ENCODE peak calls at places on chromosomes 12 and 14, in ten cellular contexts. Y is WTC11; K is heart left ventricle; G is HFFc6; V is fibroblast of mammary gland; T is BE2C; I is esophagus squamous epithelium; D is adrenal gland; R is uterus; W is CD4-positive, alpha-beta T cell. F is an unnamed sample.

GRCh38 chr12:104792570-104792969 is 165.5 kb downstream of the SLC41A2 start:
- DNase-seq in G (peak; percentile 86), T (no peak), K (no peak), D (peak; percentile 65), Y (no peak), W (no peak), R (peak; percentile 55), I (no peak), V (peak; percentile 96), F (no peak)

GRCh38 chr14:75134644-75135043 is 7.8 kb upstream of the NEK9 start:
- DNase-seq in V (no peak), D (no peak), I (no peak), K (no peak), T (no peak), Y (no peak), R (no peak), W (no peak), G (no peak), F (no peak)

GRCh38 chr12:72574138-72574537 is 302.0 kb downstream of the TRHDE start:
- DNase-seq in G (no peak), Y (no peak), V (no peak), K (no peak), W (no peak), D (no peak), T (no peak), R (no peak), I (no peak), F (no peak)

GRCh38 chr14:100606687-100607610 is 19.7 kb upstream of the BEGAIN start:
- DNase-seq in G (no peak), R (no peak), V (no peak), Y (no peak), D (no peak), T (no peak), W (peak; percentile 19), I (no peak), K (no peak), F (no peak)

GRCh38 chr12:89183985-89184435 is 168.3 kb downstream of the DUSP6 start:
- DNase-seq in R (peak; percentile 31), W (no peak), V (peak; percentile 97), D (no peak), G (no peak), I (no peak), K (no peak), Y (no peak), T (no peak), F (no peak)

GRCh38 chr12:47111392-47111778 is 31.6 kb upstream of the AMIGO2 start:
- DNase-seq in I (no peak), K (no peak), G (no peak), R (no peak), W (no peak), D (no peak), V (no peak), T (no peak), Y (no peak), F (peak; percentile 69)

GRCh38 chr12:46516933-46517578 is 144.5 kb upstream of the SLC38A2 start:
- DNase-seq in V (no peak), K (no peak), I (no peak), G (no peak), T (no peak), R (no peak), Y (no peak), D (no peak), W (no peak), F (peak; percentile 58)

GRCh38 chr12:126204326-126204725 is 1139.1 kb downstream of the AACS start:
- DNase-seq in G (no peak), W (no peak), D (no peak), V (no peak), T (no peak), I (no peak), Y (no peak), K (no peak), R (no peak), F (no peak)

GRCh38 chr14:41606249-41607118 is at the start of gene LRFN5:
- DNase-seq in W (no peak), Y (peak; percentile 68), R (peak; percentile 26), K (peak; percentile 69), D (peak; percentile 52), I (no peak), V (peak; percentile 69), G (no peak), T (peak; percentile 5), F (no peak)

GRCh38 chr12:3097186-3097804 is 20.1 kb downstream of the TSPAN9 start:
- DNase-seq in T (peak; percentile 91), K (peak; percentile 87), V (no peak), G (peak; percentile 45), R (peak; percentile 91), W (no peak), Y (no peak), D (peak; percentile 82), I (no peak), F (no peak)

GRCh38 chr12:16062611-16063010 is 151.5 kb downstream of the DERA start:
- DNase-seq in W (no peak), D (no peak), V (peak; percentile 44), I (no peak), R (no peak), K (no peak), T (no peak), Y (no peak), G (no peak), F (no peak)

GRCh38 chr12:41795910-41796309 is 348.8 kb downstream of the GXYLT1 start:
- DNase-seq in V (no peak), G (no peak), I (no peak), D (no peak), Y (peak; percentile 55), T (no peak), W (no peak), R (no peak), K (no peak), F (no peak)

GRCh38 chr12:118840878-118841277 is 140.5 kb upstream of the SRRM4 start:
- DNase-seq in Y (no peak), D (no peak), I (no peak), T (no peak), V (no peak), R (no peak), W (no peak), K (no peak), G (no peak), F (no peak)

GRCh38 chr12:118841588-118841987 is 139.8 kb upstream of the SRRM4 start:
- DNase-seq in W (no peak), Y (no peak), I (no peak), D (no peak), T (no peak), R (no peak), K (no peak), V (no peak), G (no peak), F (no peak)

GRCh38 chr12:118830251-118830650 is 151.1 kb upstream of the SRRM4 start:
- DNase-seq in D (no peak), V (no peak), T (no peak), R (no peak), K (no peak), W (no peak), G (no peak), I (no peak), Y (no peak), F (no peak)

GRCh38 chr12:118840399-118840798 is 140.9 kb upstream of the SRRM4 start:
- DNase-seq in W (no peak), T (no peak), G (no peak), I (no peak), Y (peak; percentile 34), K (no peak), R (no peak), V (no peak), D (no peak), F (no peak)

DNA sequence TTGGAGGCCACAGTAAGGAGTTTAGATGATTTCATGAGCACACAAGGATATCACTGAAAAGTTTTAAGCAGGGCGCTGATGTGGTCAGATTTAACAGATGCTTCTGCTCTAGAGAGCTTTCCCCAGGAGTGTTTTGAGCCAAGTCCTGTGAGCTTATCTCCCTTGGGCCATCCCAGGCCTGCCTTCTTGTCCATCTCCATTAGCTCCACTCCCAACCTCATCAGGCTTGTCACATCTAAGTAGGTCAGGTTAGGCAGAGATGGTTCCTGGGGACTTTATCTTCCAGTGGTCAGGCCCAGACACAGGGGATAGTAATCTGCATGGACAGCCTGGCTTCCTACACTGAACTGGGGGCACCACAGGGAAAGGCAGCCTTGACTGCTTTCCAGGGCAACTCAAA is 145.4 kb upstream of the SRRM4 start:
- DNase-seq in Y (no peak), W (no peak), G (no peak), T (no peak), K (no peak), R (no peak), V (no peak), I (no peak), D (no peak), F (no peak)
- TF ChIP-seq CTCF in Y (no peak), W (no peak), G (no peak), T (no peak), K (no peak), R (no peak), V (no peak), I (no peak), D (no peak), F (no peak)

GRCh38 chr12:48818831-48819590 is 715 bp downstream of the CACNB3 start:
- DNase-seq in Y (peak; percentile 64), W (no peak), D (peak; percentile 42), R (peak; percentile 52), I (no peak), T (no peak), G (no peak), K (no peak), V (no peak), F (peak; percentile 45)
- TF ChIP-seq CTCF in Y (no peak), W (peak; percentile 19), D (no peak), R (peak; percentile 32), I (no peak), T (peak; percentile 26), G (peak; percentile 56), K (peak; percentile 20), V (no peak), F (no peak)

DNA sequence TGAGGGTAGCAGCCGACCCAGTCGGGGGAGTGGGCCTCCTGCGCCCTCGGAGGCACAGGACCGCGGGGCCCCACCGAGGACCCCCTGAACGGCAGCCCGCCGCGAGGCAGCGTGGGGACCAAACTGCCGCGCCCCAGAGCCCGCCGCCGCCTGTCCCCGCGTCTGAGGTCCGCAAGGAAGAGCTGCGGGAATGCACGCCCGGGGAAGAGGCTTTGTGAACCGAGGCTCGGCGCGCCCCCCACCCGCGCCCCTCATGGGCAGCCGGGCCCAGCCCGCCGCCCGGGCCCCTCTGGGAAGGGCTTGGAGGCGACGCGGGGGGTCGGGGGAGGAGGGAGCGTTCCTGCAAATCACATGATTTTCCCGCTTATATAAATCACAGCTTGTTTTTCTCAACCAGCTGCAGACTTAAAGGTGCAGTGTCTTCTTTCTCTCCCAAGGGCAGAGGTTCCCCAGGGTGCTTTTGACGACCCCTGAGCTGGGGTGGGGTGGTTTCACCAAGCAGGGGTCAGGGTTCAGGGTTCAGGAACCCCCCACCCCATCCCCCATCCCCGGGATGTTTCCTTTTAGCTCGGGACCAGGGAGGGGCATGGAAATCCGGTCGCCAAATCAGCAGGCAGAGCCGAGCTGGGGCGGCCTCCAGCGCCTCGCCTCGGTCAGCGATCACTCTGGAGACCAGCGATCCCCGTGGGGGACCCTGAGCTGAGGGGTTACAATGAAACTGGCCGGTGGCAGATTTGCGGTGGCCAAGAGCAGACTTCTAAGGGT is 44.7 kb upstream of the ATP23 start:
- DNase-seq in W (peak; percentile 46), D (peak; percentile 77), Y (peak; percentile 70), K (peak; percentile 89), V (peak; percentile 75), T (peak; percentile 69), G (peak; percentile 24), R (peak; percentile 85), I (no peak), F (no peak)
- TF ChIP-seq CTCF in W (no peak), D (no peak), Y (no peak), K (peak; percentile 48), V (peak; percentile 29), T (peak; percentile 34), G (peak; percentile 55), R (peak; percentile 67), I (peak; percentile 33), F (no peak)

GRCh38 chr12:113622410-113622809 is 150.7 kb upstream of the LHX5 start:
- DNase-seq in K (no peak), W (no peak), I (no peak), V (no peak), G (no peak), R (no peak), Y (no peak), T (no peak), D (no peak), F (no peak)
- TF ChIP-seq CTCF in K (no peak), W (no peak), I (no peak), V (no peak), G (no peak), R (no peak), Y (no peak), T (no peak), D (no peak), F (no peak)